ENCODE peak calls at places on chromosomes 11 and 22, in ten cellular contexts. F, H, Q, B, J, A, U, K, T and L are unnamed samples.

GRCh38 chr11:104549019-104549418 is 349.2 kb downstream of the CASP12 start:
- DNase-seq in U (no peak), J (no peak), Q (peak), B (no peak), K (no peak), F (no peak), T (no peak), H (no peak), A (no peak), L (no peak)

GRCh38 chr11:32435152-32435480 is 223 bp downstream of the WT1 start:
- DNase-seq in U (no peak), B (no peak), F (no peak), H (no peak), A (no peak), J (no peak), T (no peak), Q (no peak), K (no peak), L (no peak)

GRCh38 chr22:47036936-47037485 is 274.6 kb downstream of the TBC1D22A start:
- DNase-seq in J (no peak), Q (no peak), B (no peak), T (no peak), F (no peak), K (no peak), H (peak), A (no peak), U (no peak), L (no peak)

GRCh38 chr11:118907749-118908106 is 18.0 kb downstream of the BCL9L start:
- DNase-seq in U (no peak), F (no peak), Q (no peak), J (no peak), K (no peak), A (no peak), B (no peak), H (no peak), T (no peak), L (no peak)

GRCh38 chr11:1291295-1292017 is 18.0 kb downstream of the TOLLIP start:
- DNase-seq in K (no peak), A (peak), Q (no peak), U (no peak), H (peak), T (no peak), F (no peak), B (no peak), J (no peak), L (no peak)

GRCh38 chr11:63505857-63506528 is at the start of gene LGALS12:
- DNase-seq in H (no peak), A (no peak), U (no peak), B (no peak), J (no peak), Q (no peak), T (no peak), K (no peak), F (no peak), L (no peak)

GRCh38 chr11:58061813-58062212 is 31.1 kb downstream of the OR6Q1 start:
- DNase-seq in Q (peak), U (no peak), J (peak), B (no peak), T (no peak), K (no peak), H (no peak), A (no peak), F (peak), L (peak)

GRCh38 chr11:128814856-128815705 is 52.0 kb downstream of the KCNJ1 start:
- DNase-seq in U (no peak), F (no peak), H (peak), A (peak), J (peak), K (no peak), Q (peak), B (no peak), T (no peak), L (peak)

GRCh38 chr11:57815476-57815875 is 53.9 kb downstream of the CTNND1 start:
- DNase-seq in H (no peak), K (no peak), J (no peak), F (no peak), B (no peak), Q (no peak), T (no peak), U (no peak), A (no peak), L (no peak)